ENCODE peak calls at places on chromosomes 11 and 22, in five cellular contexts. Q, V, I, Y and T are unnamed samples.

GRCh38 chr11:64894070-64894811 is 15.8 kb upstream of the EHD1 start:
- DNase-seq in Q (no peak), V (peak), I (peak), Y (peak), T (peak)

GRCh38 chr11:105296806-105297205 is 157.2 kb upstream of the CARD18 start:
- DNase-seq in Q (no peak), V (no peak), I (no peak), Y (no peak), T (no peak)

GRCh38 chr22:45617948-45618347 is 53.7 kb upstream of the ATXN10 start:
- DNase-seq in Q (no peak), V (no peak), I (no peak), Y (no peak), T (no peak)

GRCh38 chr11:7967097-7967496 is 1.9 kb upstream of the NLRP10 start:
- DNase-seq in Q (no peak), V (no peak), I (no peak), Y (peak), T (no peak)

GRCh38 chr11:76670475-76671235 is at the start of gene LRRC32:
- DNase-seq in Q (no peak), V (no peak), I (peak), Y (no peak), T (no peak)

GRCh38 chr11:60890696-60891095 is 15.7 kb downstream of the PRPF19 start:
- DNase-seq in Q (no peak), V (no peak), I (no peak), Y (no peak), T (no peak)

GRCh38 chr11:65695459-65696241 is 16.4 kb upstream of the KAT5 start:
- DNase-seq in Q (no peak), V (no peak), I (peak), Y (no peak), T (no peak)

GRCh38 chr11:124535552-124536232 is 7.8 kb downstream of the OR8B12 start:
- DNase-seq in Q (no peak), V (no peak), I (no peak), Y (peak), T (no peak)

GRCh38 chr11:19919050-19919561 is 206.5 kb downstream of the NAV2 start:
- DNase-seq in Q (no peak), V (no peak), I (peak), Y (peak), T (peak)

GRCh38 chr11:86627776-86628455 is 44.5 kb downstream of the ME3 start:
- DNase-seq in Q (no peak), V (no peak), I (no peak), Y (no peak), T (no peak)

DNA sequence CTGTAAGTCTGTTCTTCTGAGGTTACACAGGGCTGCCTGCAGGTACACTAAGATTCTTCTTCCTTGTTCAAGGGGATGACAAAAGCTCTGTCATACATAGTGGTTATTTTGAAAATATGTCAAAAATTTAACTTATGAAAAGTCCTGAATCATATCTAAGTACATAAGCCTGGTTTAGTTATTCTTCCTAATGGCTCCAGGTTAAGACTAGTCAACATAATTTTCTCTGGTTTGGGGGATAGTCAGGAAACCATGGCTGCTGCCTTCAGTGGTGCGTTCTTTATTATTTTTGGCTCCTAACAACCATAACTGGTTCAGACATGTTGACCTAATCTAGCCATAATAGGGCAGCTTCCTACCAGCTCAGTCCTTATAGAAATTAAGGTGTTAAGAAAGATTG is 257.4 kb upstream of the DDI1 start:
- DNase-seq in Q (no peak), V (no peak), I (no peak), Y (no peak), T (no peak)
- TF ChIP-seq POLR2A in Q (no peak), V (no peak), I (no peak), Y (no peak), T (no peak)

DNA sequence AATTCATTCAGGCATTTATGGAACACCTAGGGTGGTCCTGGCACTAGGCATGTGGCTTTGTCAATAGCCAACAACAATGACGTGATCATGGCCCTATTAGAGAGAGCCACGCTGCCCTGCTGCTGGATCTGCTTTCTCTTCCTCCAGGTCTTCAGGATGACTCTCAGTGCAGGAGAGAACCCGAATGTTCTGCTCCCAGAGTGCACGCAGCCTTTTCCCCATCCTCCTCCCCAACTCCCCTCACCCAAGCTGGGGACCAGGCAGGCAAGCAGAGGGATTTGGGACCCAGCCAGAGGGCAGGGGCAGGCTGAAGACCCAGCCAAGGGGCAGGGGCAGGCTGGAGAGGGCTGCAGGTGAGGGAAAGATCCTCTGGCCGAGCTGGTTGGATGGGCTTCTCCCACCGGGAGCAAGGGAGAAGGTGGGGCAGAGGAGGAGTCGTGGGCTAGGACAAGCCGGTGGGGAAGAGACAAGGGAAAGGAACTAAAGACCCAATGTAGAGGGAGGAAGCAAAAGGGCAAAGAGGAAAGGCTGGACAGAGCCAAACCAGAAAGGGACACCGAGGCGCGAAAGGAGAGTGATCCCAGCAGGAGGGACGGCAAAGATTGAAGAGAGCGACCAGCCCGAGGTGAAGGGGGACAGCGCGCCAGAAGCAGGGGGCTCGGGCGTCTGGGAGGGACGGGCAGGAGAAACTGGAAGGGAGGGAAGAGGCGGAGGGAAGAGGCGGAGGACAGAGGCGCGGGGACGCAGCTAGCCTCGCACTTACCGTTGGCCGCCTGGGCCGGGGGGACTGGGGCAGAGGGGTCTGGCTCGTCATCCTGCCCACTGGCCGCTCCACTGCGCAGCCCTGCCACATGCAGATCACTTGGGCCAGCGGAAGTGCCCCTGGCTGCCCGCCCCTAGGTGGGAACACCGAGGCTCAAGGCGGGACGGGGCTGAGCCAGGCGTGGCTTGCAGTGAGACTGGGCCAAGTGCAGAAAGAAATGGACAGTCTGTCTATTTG is at the start of gene KCTD14:
- DNase-seq in Q (no peak), V (no peak), I (peak), Y (no peak), T (no peak)
- TF ChIP-seq POLR2A in Q (no peak), V (no peak), I (no peak), Y (no peak), T (no peak)

GRCh38 chr11:72008728-72009127 is 10.0 kb downstream of the IL18BP start:
- DNase-seq in Q (no peak), V (no peak), I (no peak), Y (no peak), T (no peak)
- TF ChIP-seq POLR2A in Q (no peak), V (no peak), I (no peak), Y (no peak), T (no peak)

GRCh38 chr11:2406476-2406875 is 5.9 kb downstream of the TSSC4 start:
- DNase-seq in Q (no peak), V (no peak), I (no peak), Y (no peak), T (no peak)

GRCh38 chr11:2402890-2403645 is 2.5 kb downstream of the TSSC4 start:
- DNase-seq in Q (no peak), V (no peak), I (no peak), Y (no peak), T (no peak)

GRCh38 chr11:2402106-2402505 is 1.6 kb downstream of the TSSC4 start:
- DNase-seq in Q (no peak), V (no peak), I (no peak), Y (no peak), T (no peak)

GRCh38 chr11:2406878-2407410 is 6.4 kb downstream of the TSSC4 start:
- DNase-seq in Q (no peak), V (no peak), I (no peak), Y (no peak), T (no peak)

DNA sequence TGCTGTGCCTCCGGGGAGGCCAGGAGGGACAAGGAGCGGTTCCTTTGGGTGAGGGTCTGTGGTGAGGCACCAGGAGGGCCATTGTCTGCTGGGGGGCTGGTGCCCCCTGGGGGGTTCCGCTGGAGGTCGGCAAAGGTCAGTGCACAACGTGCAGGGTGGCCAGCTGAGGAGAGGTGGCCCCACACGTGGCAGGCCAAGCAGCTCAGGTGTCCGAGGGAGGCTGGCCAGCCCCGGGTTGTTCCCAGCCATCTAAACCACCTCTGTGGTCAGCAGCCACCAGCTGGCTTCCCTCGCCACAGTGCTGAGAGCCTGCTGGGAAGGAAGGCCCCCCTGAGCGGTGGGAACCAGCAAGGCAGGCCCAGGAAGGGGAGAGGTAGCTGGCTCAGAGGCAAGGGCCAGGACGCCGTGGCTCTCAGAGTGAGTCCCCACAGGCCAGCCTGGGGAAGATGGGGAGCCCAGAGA is 4.2 kb downstream of the TSSC4 start:
- DNase-seq in Q (no peak), V (no peak), I (no peak), Y (no peak), T (no peak)
- TF ChIP-seq POLR2A in Q (no peak), V (no peak), I (no peak), Y (no peak), T (no peak)

GRCh38 chr11:68843052-68843561 is 1.4 kb upstream of the CPT1A start:
- DNase-seq in Q (no peak), V (no peak), I (peak), Y (peak), T (peak)

GRCh38 chr11:68840661-68841653 is 759 bp downstream of the CPT1A start:
- DNase-seq in Q (no peak), V (no peak), I (peak), Y (peak), T (peak)

GRCh38 chr11:68839953-68840641 is 1.6 kb downstream of the CPT1A start:
- DNase-seq in Q (no peak), V (no peak), I (no peak), Y (peak), T (no peak)

GRCh38 chr11:68842427-68843051 is 823 bp upstream of the CPT1A start:
- DNase-seq in Q (no peak), V (no peak), I (no peak), Y (no peak), T (no peak)

DNA sequence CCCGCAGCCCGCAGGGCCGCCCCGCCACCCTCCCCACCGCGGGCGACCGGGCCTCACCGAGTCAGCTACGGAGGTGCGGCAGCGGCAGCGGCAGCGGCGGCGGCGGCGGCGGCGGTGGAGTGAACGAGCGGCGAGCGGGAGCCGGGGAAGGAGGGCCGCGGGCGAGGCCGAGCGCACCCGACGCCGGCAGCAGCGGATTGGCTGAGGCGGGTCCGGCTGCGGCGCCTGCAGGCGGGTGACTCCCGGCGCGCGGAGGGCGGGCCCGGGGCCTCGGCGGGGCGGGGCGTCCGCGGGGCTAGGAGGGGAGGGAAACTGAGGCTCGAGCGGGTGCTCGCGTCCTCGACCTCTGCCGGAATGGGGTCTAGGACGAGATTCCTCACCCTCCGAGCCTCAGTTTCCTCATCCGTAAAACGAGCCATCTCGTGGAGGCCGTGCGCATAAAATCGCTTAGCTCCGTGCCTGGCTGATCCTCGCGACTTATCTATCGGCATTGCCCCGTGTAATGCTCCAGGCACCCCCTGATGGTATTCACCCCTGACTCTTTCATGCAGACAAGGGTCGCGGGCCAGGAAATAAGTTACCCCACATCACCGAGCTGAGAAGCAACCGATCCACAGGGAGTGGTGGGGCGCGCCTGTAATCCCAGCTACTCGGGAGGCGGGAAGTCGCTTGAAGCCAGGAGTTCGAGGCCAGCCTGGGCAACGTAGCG is at the start of gene CPT1A:
- DNase-seq in Q (no peak), V (no peak), I (peak), Y (peak), T (peak)
- TF ChIP-seq POLR2A in Q (no peak), V (peak), I (no peak), Y (no peak), T (peak)

GRCh38 chr11:120945042-120945441 is 78.9 kb upstream of the TBCEL start:
- DNase-seq in Q (no peak), V (no peak), I (no peak), Y (no peak), T (no peak)
- TF ChIP-seq POLR2A in Q (no peak), V (no peak), I (no peak), Y (no peak), T (no peak)

DNA sequence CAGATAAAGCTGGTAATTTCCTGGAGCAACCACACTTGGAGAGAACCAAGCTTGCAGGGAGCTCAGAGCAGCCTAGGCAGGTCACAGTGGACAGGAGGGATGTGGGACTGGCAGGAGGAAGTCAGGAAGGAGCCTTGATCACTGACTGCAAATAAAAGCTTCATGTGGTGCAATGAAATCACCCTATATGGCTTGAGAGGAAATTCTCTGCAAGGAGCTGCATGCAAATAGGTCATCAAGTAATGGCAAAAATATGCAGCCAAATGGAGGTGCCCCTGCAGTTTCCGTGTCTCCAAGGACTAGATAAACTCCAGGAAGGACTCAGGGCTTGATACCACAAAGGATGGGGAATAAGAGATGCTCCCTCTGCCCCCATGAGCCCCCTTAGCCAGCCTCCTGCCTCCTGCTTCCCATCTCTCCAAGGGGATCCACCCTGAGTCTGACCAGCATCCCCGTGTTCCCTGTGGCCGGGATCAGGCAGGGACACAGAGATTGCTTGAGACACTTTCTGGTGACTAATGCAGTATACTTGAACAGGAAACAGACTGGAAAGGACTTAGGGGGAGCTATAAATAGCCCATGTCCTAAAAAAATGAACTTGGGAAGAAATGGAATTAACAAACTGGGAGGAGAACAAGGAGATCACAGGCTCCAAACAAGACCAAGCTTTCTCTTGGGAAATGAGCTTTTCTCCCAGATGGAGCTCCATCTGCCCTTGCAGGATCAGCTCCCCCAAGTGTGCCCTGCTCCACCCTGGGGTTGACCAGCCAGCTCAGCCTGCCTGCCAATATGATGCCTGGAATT is 23.9 kb upstream of the MICAL2 start:
- DNase-seq in Q (no peak), V (peak), I (peak), Y (peak), T (no peak)
- TF ChIP-seq POLR2A in Q (no peak), V (no peak), I (no peak), Y (peak), T (peak)

DNA sequence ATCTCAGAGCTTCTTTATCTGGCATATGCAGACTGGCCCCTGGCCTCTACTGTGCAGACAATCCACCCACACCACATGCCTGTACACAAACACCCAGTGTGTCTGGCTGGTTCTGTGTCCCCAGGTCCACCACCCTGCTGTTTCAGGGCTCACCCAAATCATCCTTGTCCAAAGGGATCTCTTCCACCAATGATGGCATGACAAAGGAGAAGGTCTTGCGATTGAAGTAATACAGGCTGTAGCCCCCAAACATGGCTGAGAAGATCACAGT is 1.7 kb downstream of the SLC37A4 start:
- DNase-seq in Q (no peak), V (no peak), I (no peak), Y (no peak), T (no peak)
- TF ChIP-seq POLR2A in Q (no peak), V (no peak), I (no peak), Y (no peak), T (no peak)